ENCODE peak calls at places on chromosomes 7 and 10, in five cellular contexts. R is K562, W is SK-N-SH, T is HEK293T, F is HepG2. B is an unnamed sample.

GRCh38 chr10:23918090-23918704 is 290.7 kb upstream of the KIAA1217 start:
- DNase-seq in W (no peak), F (no peak), R (no peak), T (no peak), B (no peak)

GRCh38 chr10:24456319-24456718 is 247.4 kb downstream of the KIAA1217 start:
- DNase-seq in F (no peak), R (no peak), W (no peak), T (no peak), B (no peak)

GRCh38 chr10:43227911-43228782 is 38.7 kb downstream of the RASGEF1A start:
- DNase-seq in W (no peak), T (no peak), F (no peak), R (no peak), B (no peak)

GRCh38 chr10:132169766-132170560 is 16.8 kb upstream of the DPYSL4 start:
- DNase-seq in T (no peak), R (no peak), F (no peak), W (no peak), B (no peak)

GRCh38 chr10:85604884-85605283 is 761.7 kb downstream of the GRID1 start:
- DNase-seq in W (no peak), T (no peak), R (no peak), F (no peak), B (no peak)

GRCh38 chr7:105682331-105683070 is 101.2 kb upstream of the EFCAB10 start:
- DNase-seq in W (no peak), T (no peak), F (no peak), R (no peak), B (no peak)

GRCh38 chr7:17058568-17058967 is 176.8 kb upstream of the AGR3 start:
- DNase-seq in W (no peak), R (no peak), F (no peak), T (no peak), B (no peak)

GRCh38 chr10:10045765-10046028 is 972.0 kb upstream of the CELF2 start:
- DNase-seq in W (no peak), F (no peak), R (no peak), T (no peak), B (no peak)

GRCh38 chr7:93515144-93515543 is 59.4 kb downstream of the CALCR start:
- DNase-seq in W (no peak), F (no peak), T (no peak), R (no peak), B (no peak)

GRCh38 chr10:71923138-71923692 is 41.0 kb upstream of the CHST3 start:
- DNase-seq in T (no peak), W (no peak), F (no peak), R (peak), B (no peak)

GRCh38 chr7:42237162-42237821 is at the start of gene GLI3:
- DNase-seq in R (peak), T (peak), F (no peak), W (peak), B (no peak)

GRCh38 chr7:2710256-2710655 is 22.3 kb downstream of the AMZ1 start:
- DNase-seq in T (no peak), F (no peak), W (no peak), R (no peak), B (peak)

GRCh38 chr10:12720217-12720981 is 281.1 kb downstream of the CCDC3 start:
- DNase-seq in R (no peak), F (peak), W (no peak), T (peak), B (no peak)

GRCh38 chr7:30750574-30751256 is 1.2 kb upstream of the INMT start:
- DNase-seq in W (no peak), T (no peak), R (no peak), F (no peak), B (no peak)

GRCh38 chr10:48983648-48984359 is 44.2 kb upstream of the LRRC18 start:
- DNase-seq in W (no peak), R (no peak), F (no peak), T (no peak), B (no peak)

GRCh38 chr10:101138788-101139420 is 7.8 kb downstream of the TLX1 start:
- DNase-seq in W (no peak), T (no peak), R (no peak), F (no peak), B (no peak)

GRCh38 chr7:35801392-35802101 is 690 bp downstream of the SEPTIN7 start:
- DNase-seq in F (peak), T (peak), W (peak), R (peak), B (no peak)

GRCh38 chr10:76209135-76209534 is 777.7 kb downstream of the LRMDA start:
- DNase-seq in T (peak), R (no peak), W (no peak), F (no peak), B (no peak)

GRCh38 chr7:116173051-116174028 is 37.0 kb upstream of the TES start:
- DNase-seq in F (peak), T (peak), W (peak), R (peak), B (no peak)

GRCh38 chr7:149881328-149882263 is 7.8 kb downstream of the ATP6V0E2 start:
- DNase-seq in F (no peak), T (no peak), W (no peak), R (no peak), B (no peak)

GRCh38 chr7:36726311-36726710 is 2.0 kb upstream of the AOAH start:
- DNase-seq in F (no peak), W (no peak), R (no peak), T (no peak), B (no peak)

GRCh38 chr7:44636041-44636580 is 29.7 kb downstream of the OGDH start:
- DNase-seq in W (no peak), F (no peak), R (no peak), T (no peak), B (no peak)

GRCh38 chr7:44638611-44639557 is 32.5 kb downstream of the OGDH start:
- DNase-seq in W (peak), T (no peak), R (peak), F (peak), B (peak)

GRCh38 chr7:44636926-44637325 is 30.5 kb downstream of the OGDH start:
- DNase-seq in F (no peak), T (no peak), W (no peak), R (no peak), B (no peak)

GRCh38 chr7:44639701-44640321 is 33.4 kb downstream of the OGDH start:
- DNase-seq in F (peak), R (no peak), T (no peak), W (peak), B (no peak)

DNA sequence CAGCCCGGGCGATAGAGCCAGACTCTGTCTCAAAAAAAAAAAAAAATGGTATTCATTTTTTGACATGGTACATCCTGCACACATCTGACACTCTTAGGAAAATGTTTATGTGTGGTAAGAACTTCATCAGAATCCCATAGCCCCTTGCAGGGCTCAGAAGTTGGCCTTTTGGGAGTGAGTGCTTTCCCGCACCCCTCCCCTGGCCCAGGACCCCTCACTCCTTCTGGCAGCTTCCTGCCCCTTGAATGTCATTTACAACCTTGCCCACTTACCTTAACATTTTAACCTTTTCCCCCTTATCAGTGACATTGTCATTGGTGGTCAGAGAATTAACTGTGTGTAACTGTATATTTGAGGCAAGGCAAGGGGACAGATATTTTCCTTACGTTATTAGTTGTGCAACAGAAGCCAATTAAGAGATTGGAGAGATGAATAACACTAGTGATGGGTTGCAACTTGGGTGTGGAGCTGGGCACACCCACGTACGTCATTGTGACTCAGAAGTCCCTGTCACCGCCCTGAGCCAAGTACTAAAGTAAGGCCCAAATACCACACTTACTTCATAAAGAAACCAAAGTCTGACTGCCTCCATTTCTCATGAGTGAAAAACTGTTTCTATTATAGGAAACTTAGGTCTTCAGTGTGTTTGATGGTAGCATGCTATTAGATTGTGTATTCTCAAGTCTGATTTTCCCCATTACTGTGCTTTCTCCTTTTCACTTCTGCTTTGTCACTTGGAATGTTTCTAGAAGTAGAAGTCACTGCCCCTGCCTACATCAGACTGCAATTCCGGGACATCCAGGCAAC is 31.6 kb downstream of the OGDH start:
- DNase-seq in R (peak), T (no peak), W (no peak), F (no peak), B (peak)
- TF ChIP-seq FOXM1 in R (no peak), T (no peak), W (no peak), F (no peak), B (peak)

GRCh38 chr7:110852156-110852858 is 238.6 kb upstream of the LRRN3 start:
- DNase-seq in T (no peak), F (no peak), R (no peak), W (no peak), B (no peak)

GRCh38 chr7:110853263-110853662 is 237.7 kb upstream of the LRRN3 start:
- DNase-seq in R (no peak), W (no peak), T (no peak), F (no peak), B (no peak)

GRCh38 chr7:110850239-110850638 is 240.7 kb upstream of the LRRN3 start:
- DNase-seq in F (no peak), R (no peak), T (no peak), W (no peak), B (no peak)
- TF ChIP-seq FOXM1 in F (no peak), R (no peak), T (no peak), W (no peak), B (no peak)

GRCh38 chr10:122388287-122388997 is 13.9 kb downstream of the PLEKHA1 start:
- DNase-seq in W (no peak), R (no peak), F (no peak), T (no peak), B (no peak)
- TF ChIP-seq FOXM1 in W (no peak), R (no peak), F (no peak), T (no peak), B (peak)

GRCh38 chr10:124173298-124173900 is 80.0 kb upstream of the CHST15 start:
- DNase-seq in R (no peak), T (no peak), F (no peak), W (no peak), B (no peak)
- TF ChIP-seq FOXM1 in R (no peak), T (no peak), F (no peak), W (no peak), B (no peak)

DNA sequence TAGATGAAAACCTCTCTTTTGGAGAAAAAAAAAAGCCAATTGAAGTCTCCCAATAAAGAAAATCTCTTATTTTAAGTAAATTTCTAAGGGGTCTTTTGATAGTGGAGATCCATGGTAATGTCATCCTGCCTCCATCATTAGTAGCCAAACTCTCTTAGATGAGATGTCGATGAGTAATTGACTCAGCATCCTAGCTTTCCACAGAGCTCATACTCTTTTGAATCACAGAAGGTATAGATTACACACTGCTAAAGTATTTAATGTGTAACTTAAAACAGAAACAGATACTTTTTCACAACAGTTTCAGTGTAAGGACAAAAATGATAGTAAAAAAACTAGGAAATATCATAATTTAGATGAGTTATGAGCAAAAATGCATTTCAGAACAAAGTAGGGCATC is 19.4 kb downstream of the MAGI2 start:
- DNase-seq in T (no peak), F (no peak), R (no peak), W (no peak), B (no peak)
- TF ChIP-seq FOXM1 in T (no peak), F (no peak), R (no peak), W (no peak), B (no peak)

GRCh38 chr10:44388641-44389040 is 3.7 kb upstream of the CXCL12 start:
- DNase-seq in T (no peak), W (no peak), R (no peak), F (no peak), B (no peak)
- TF ChIP-seq FOXM1 in T (no peak), W (no peak), R (no peak), F (no peak), B (no peak)

GRCh38 chr10:110437761-110438341 is 59.9 kb upstream of the DUSP5 start:
- DNase-seq in F (no peak), R (no peak), W (no peak), T (no peak), B (no peak)
- TF ChIP-seq FOXM1 in F (no peak), R (no peak), W (no peak), T (no peak), B (no peak)

GRCh38 chr7:924541-925231 is 29.8 kb downstream of the ADAP1 start:
- DNase-seq in R (no peak), F (no peak), T (no peak), W (no peak), B (no peak)
- TF ChIP-seq FOXM1 in R (no peak), F (no peak), T (no peak), W (no peak), B (peak)